ENCODE peak calls at places on chromosomes 11 and 22, in ten cellular contexts. V is Calu3; Q is type B pancreatic cell; H is activated T-cell treated with anti-CD3 and anti-CD28 coated beads, Interleukin-2, amount 50 U/mL, for 4 hours; G is hypothalamus; I is C1 segment of cervical spinal cord; S is GM04504; Z is progenitor cell of endocrine pancreas; K is upper lobe of left lung; J is neural crest cell. D is an unnamed sample.

GRCh38 chr11:83157755-83158473 is 983 bp downstream of the PCF11 start:
- DNase-seq in V (peak; percentile 32), Q (no peak), H (peak; percentile 21), G (peak; percentile 62), I (peak; percentile 58), S (no peak), Z (no peak), K (peak; percentile 53), J (peak; percentile 30), D (peak; percentile 30)

GRCh38 chr22:32615874-32616564 is 141.4 kb downstream of the FBXO7 start:
- DNase-seq in V (no peak), Q (no peak), H (no peak), G (no peak), I (no peak), S (no peak), Z (no peak), K (no peak), J (no peak), D (no peak)

GRCh38 chr22:32534252-32535215 is 59.9 kb downstream of the FBXO7 start:
- DNase-seq in V (peak; percentile 55), Q (no peak), H (no peak), G (no peak), I (no peak), S (no peak), Z (no peak), K (no peak), J (peak; percentile 56), D (peak; percentile 59)

GRCh38 chr11:115617767-115618166 is 113.6 kb upstream of the CADM1 start:
- DNase-seq in V (no peak), Q (no peak), H (no peak), G (no peak), I (no peak), S (no peak), Z (no peak), K (no peak), J (no peak), D (no peak)

GRCh38 chr11:134277176-134278001 is 1.2 kb downstream of the GLB1L3 start:
- DNase-seq in V (no peak), Q (peak; percentile 53), H (no peak), G (no peak), I (no peak), S (no peak), Z (no peak), K (no peak), J (no peak), D (no peak)

GRCh38 chr11:59273008-59273841 is 60.5 kb upstream of the MPEG1 start:
- DNase-seq in V (peak; percentile 34), Q (no peak), H (no peak), G (no peak), I (no peak), S (no peak), Z (no peak), K (peak; percentile 31), J (no peak), D (no peak)

GRCh38 chr11:117058761-117059233 is 39.4 kb downstream of the SIK3 start:
- DNase-seq in V (no peak), Q (no peak), H (no peak), G (peak; percentile 18), I (peak; percentile 9), S (peak; percentile 69), Z (no peak), K (no peak), J (no peak), D (no peak)

GRCh38 chr11:94822080-94822479 is 53.9 kb downstream of the AMOTL1 start:
- DNase-seq in V (no peak), Q (no peak), H (no peak), G (no peak), I (no peak), S (no peak), Z (no peak), K (no peak), J (no peak), D (no peak)

GRCh38 chr22:30178180-30179126 is 68.1 kb downstream of the LIF start:
- DNase-seq in V (no peak), Q (no peak), H (peak; percentile 27), G (no peak), I (no peak), S (no peak), Z (no peak), K (no peak), J (no peak), D (no peak)

GRCh38 chr22:46674906-46675305 is 54.7 kb downstream of the GRAMD4 start:
- DNase-seq in V (no peak), Q (no peak), H (no peak), G (no peak), I (no peak), S (no peak), Z (no peak), K (no peak), J (no peak), D (no peak)

GRCh38 chr22:48554893-48555552 is 1272.7 kb downstream of the BRD1 start:
- DNase-seq in V (no peak), Q (no peak), H (no peak), G (no peak), I (peak; percentile 15), S (no peak), Z (peak; percentile 36), K (no peak), J (peak; percentile 26), D (no peak)

GRCh38 chr11:112844530-112844929 is 116.7 kb upstream of the NCAM1 start:
- DNase-seq in V (no peak), Q (no peak), H (no peak), G (peak; percentile 87), I (peak; percentile 23), S (no peak), Z (no peak), K (no peak), J (no peak), D (peak; percentile 13)

GRCh38 chr11:73184953-73185671 is 33.0 kb upstream of the P2RY2 start:
- DNase-seq in V (peak; percentile 79), Q (no peak), H (peak; percentile 24), G (peak; percentile 62), I (no peak), S (peak; percentile 34), Z (peak; percentile 46), K (peak; percentile 82), J (peak; percentile 58), D (peak; percentile 75)

GRCh38 chr11:72338741-72339140 is 94.8 kb upstream of the PHOX2A start:
- DNase-seq in V (no peak), Q (no peak), H (no peak), G (no peak), I (no peak), S (peak; percentile 38), Z (no peak), K (no peak), J (no peak), D (no peak)

GRCh38 chr22:24994070-24994763 is 41.7 kb downstream of the KIAA1671 start:
- DNase-seq in V (peak; percentile 74), Q (no peak), H (no peak), G (no peak), I (no peak), S (no peak), Z (no peak), K (no peak), J (no peak), D (no peak)

GRCh38 chr11:130146797-130147196 is 12.8 kb upstream of the ST14 start:
- DNase-seq in V (no peak), Q (no peak), H (no peak), G (peak; percentile 17), I (no peak), S (no peak), Z (no peak), K (peak; percentile 69), J (no peak), D (peak; percentile 47)

GRCh38 chr11:61347916-61348461 is 13.7 kb downstream of the CYB561A3 start:
- DNase-seq in V (no peak), Q (no peak), H (no peak), G (no peak), I (no peak), S (no peak), Z (no peak), K (peak; percentile 57), J (no peak), D (no peak)